ENCODE peak calls at places on chromosome 16, in six cellular contexts. U is stimulated activated naive CD8-positive, alpha-beta T cell treated with anti-CD3 and anti-CD28 coated beads, Interleukin-15, Interleukin-2, amounts not matched to agents 100 U/mL and 50 U/mL, for 24 hours; C is Calu3; R is activated CD8-positive, alpha-beta memory T cell treated with anti-CD3 and anti-CD28 coated beads for 1 hour; K is cardiac septum; G is prostate gland. T is an unnamed sample.

GRCh38 chr16:28974437-28975157 is at the start of gene SPNS1:
- DNase-seq in U (peak), C (peak), R (peak), K (peak), G (peak), T (peak)

GRCh38 chr16:48956620-48957019 is 325.0 kb downstream of the CBLN1 start:
- DNase-seq in U (no peak), C (no peak), R (no peak), K (no peak), G (no peak), T (no peak)

GRCh38 chr16:68281368-68282063 is 17.2 kb downstream of the SLC7A6 start:
- DNase-seq in U (no peak), C (no peak), R (no peak), K (no peak), G (no peak), T (no peak)

GRCh38 chr16:62965831-62966230 is 929.6 kb upstream of the CDH8 start:
- DNase-seq in U (no peak), C (no peak), R (no peak), K (no peak), G (no peak), T (no peak)

GRCh38 chr16:30660424-30661251 is 2.4 kb downstream of the FBRS start:
- DNase-seq in U (peak), C (no peak), R (peak), K (no peak), G (no peak), T (no peak)

GRCh38 chr16:85750021-85750826 is 672 bp downstream of the C16orf74 start:
- DNase-seq in U (peak), C (no peak), R (no peak), K (no peak), G (no peak), T (peak)

GRCh38 chr16:1998360-1998835 is 8.6 kb downstream of the SYNGR3 start:
- DNase-seq in U (no peak), C (no peak), R (no peak), K (no peak), G (no peak), T (no peak)

GRCh38 chr16:57266531-57267268 is 17.8 kb downstream of the PLLP start:
- DNase-seq in U (peak), C (peak), R (no peak), K (no peak), G (peak), T (no peak)

GRCh38 chr16:3951861-3952332 is 71.4 kb upstream of the CREBBP start:
- DNase-seq in U (no peak), C (no peak), R (no peak), K (peak), G (no peak), T (peak)

GRCh38 chr16:71933017-71933416 is 37.7 kb downstream of the IST1 start:
- DNase-seq in U (no peak), C (no peak), R (no peak), K (no peak), G (no peak), T (no peak)

GRCh38 chr16:30076276-30076791 is 540 bp downstream of the PPP4C start:
- DNase-seq in U (no peak), C (no peak), R (no peak), K (no peak), G (no peak), T (no peak)

GRCh38 chr16:82671743-82672142 is 45.0 kb downstream of the CDH13 start:
- DNase-seq in U (peak), C (no peak), R (peak), K (no peak), G (no peak), T (no peak)

GRCh38 chr16:84548971-84549844 is 44.7 kb upstream of the MEAK7 start:
- DNase-seq in U (peak), C (no peak), R (no peak), K (no peak), G (no peak), T (no peak)

GRCh38 chr16:30948087-30948955 is 547 bp upstream of the ORAI3 start:
- DNase-seq in U (no peak), C (peak), R (no peak), K (no peak), G (peak), T (peak)

GRCh38 chr16:58099097-58099955 is 29.9 kb downstream of the CFAP20 start:
- DNase-seq in U (no peak), C (no peak), R (no peak), K (no peak), G (no peak), T (no peak)

GRCh38 chr16:56191807-56192643 is 736 bp downstream of the GNAO1 start:
- DNase-seq in U (peak), C (no peak), R (no peak), K (no peak), G (no peak), T (no peak)

GRCh38 chr16:1817276-1817589 is 9.4 kb downstream of the HAGH start:
- DNase-seq in U (no peak), C (no peak), R (no peak), K (no peak), G (no peak), T (no peak)

GRCh38 chr16:27304102-27304501 is 9.7 kb upstream of the IL4R start:
- DNase-seq in U (no peak), C (no peak), R (no peak), K (no peak), G (no peak), T (no peak)

GRCh38 chr16:887846-888245 is 82.9 kb downstream of the LMF1 start:
- DNase-seq in U (no peak), C (no peak), R (no peak), K (no peak), G (no peak), T (no peak)

GRCh38 chr16:66774981-66775380 is 23.6 kb upstream of the DYNC1LI2 start:
- DNase-seq in U (no peak), C (no peak), R (no peak), K (no peak), G (no peak), T (no peak)

GRCh38 chr16:54171855-54172537 is 114.6 kb downstream of the IRX3 start:
- DNase-seq in U (no peak), C (peak), R (no peak), K (no peak), G (no peak), T (no peak)

GRCh38 chr16:70638814-70639792 is 7.3 kb upstream of the IL34 start:
- DNase-seq in U (no peak), C (no peak), R (no peak), K (no peak), G (no peak), T (no peak)

GRCh38 chr16:53745126-53745525 is 41.2 kb downstream of the FTO start:
- DNase-seq in U (no peak), C (no peak), R (no peak), K (no peak), G (no peak), T (no peak)

GRCh38 chr16:21523411-21524067 is 75.8 kb upstream of the METTL9 start:
- DNase-seq in U (no peak), C (no peak), R (no peak), K (no peak), G (no peak), T (no peak)

GRCh38 chr16:85205747-85206471 is 93.6 kb upstream of the CIBAR2 start:
- DNase-seq in U (no peak), C (no peak), R (no peak), K (no peak), G (no peak), T (no peak)

GRCh38 chr16:12155235-12155634 is 178.7 kb downstream of the SNX29 start:
- DNase-seq in U (no peak), C (no peak), R (no peak), K (no peak), G (no peak), T (no peak)

T was measured in sciatic nerve.